ENCODE peak calls at places on chromosomes 5 and 9, in four cellular contexts. U, Y, A and W are unnamed samples.

GRCh38 chr9:97324954-97325353 is 17.5 kb downstream of the CCDC180 start:
- DNase-seq in A (no peak), U (no peak), Y (no peak), W (no peak)

GRCh38 chr5:131193106-131193505 is 22.4 kb downstream of the LYRM7 start:
- DNase-seq in A (no peak), Y (peak; percentile 61), U (no peak), W (no peak)

GRCh38 chr9:5851445-5851844 is 18.5 kb upstream of the ERMP1 start:
- DNase-seq in U (no peak), A (no peak), Y (peak; percentile 41), W (no peak)

GRCh38 chr9:88197016-88197415 is 58.7 kb upstream of the SPATA31C2 start:
- DNase-seq in U (no peak), A (no peak), Y (no peak), W (no peak)

GRCh38 chr9:111074395-111074794 is 36.1 kb upstream of the LPAR1 start:
- DNase-seq in U (no peak), A (no peak), Y (no peak), W (no peak)

GRCh38 chr9:116479145-116479544 is 208.0 kb upstream of the TRIM32 start:
- DNase-seq in A (no peak), Y (no peak), U (no peak), W (no peak)

GRCh38 chr5:142202282-142202681 is 93.7 kb downstream of the NDFIP1 start:
- DNase-seq in U (peak; percentile 38), A (no peak), Y (peak; percentile 55), W (no peak)

GRCh38 chr5:31270396-31270795 is 76.9 kb downstream of the CDH6 start:
- DNase-seq in Y (no peak), A (no peak), U (peak; percentile 22), W (no peak)

GRCh38 chr9:70935856-70936255 is 185.6 kb downstream of the TRPM3 start:
- DNase-seq in U (no peak), A (no peak), Y (no peak), W (no peak)